ENCODE peak calls at places on chromosomes 1 and 21, in ten cellular contexts. U, I, O, V, T, N, M, J, F and Q are unnamed samples.

GRCh38 chr1:82395450-82395849 is 594.7 kb downstream of the ADGRL2 start:
- DNase-seq in U (no peak), I (no peak), O (no peak), V (no peak), T (no peak), N (no peak), M (no peak), J (no peak), F (no peak), Q (no peak)

GRCh38 chr1:228391411-228392020 is 15.1 kb downstream of the TRIM11 start:
- DNase-seq in U (no peak), I (no peak), O (no peak), V (peak), T (peak), N (no peak), M (no peak), J (no peak), F (no peak), Q (peak)

GRCh38 chr1:67280696-67281095 is 27.0 kb upstream of the IL12RB2 start:
- DNase-seq in U (no peak), I (no peak), O (no peak), V (no peak), T (no peak), N (no peak), M (no peak), J (no peak), F (no peak), Q (no peak)

GRCh38 chr1:153790282-153790995 is 15.2 kb downstream of the SLC27A3 start:
- DNase-seq in U (peak), I (peak), O (no peak), V (peak), T (peak), N (peak), M (no peak), J (peak), F (no peak), Q (peak)

GRCh38 chr1:184910596-184910995 is 63.7 kb downstream of the NIBAN1 start:
- DNase-seq in U (no peak), I (peak), O (no peak), V (peak), T (peak), N (peak), M (no peak), J (peak), F (no peak), Q (peak)

GRCh38 chr1:63908016-63908415 is 134.2 kb downstream of the ROR1 start:
- DNase-seq in U (no peak), I (no peak), O (no peak), V (no peak), T (no peak), N (no peak), M (no peak), J (peak), F (no peak), Q (no peak)

GRCh38 chr1:213858581-213858980 is 129.2 kb upstream of the PROX1 start:
- DNase-seq in U (no peak), I (no peak), O (no peak), V (peak), T (no peak), N (no peak), M (no peak), J (no peak), F (no peak), Q (no peak)

GRCh38 chr1:9425859-9426258 is 113.4 kb upstream of the SLC25A33 start:
- DNase-seq in U (no peak), I (no peak), O (no peak), V (no peak), T (no peak), N (no peak), M (no peak), J (no peak), F (no peak), Q (no peak)

GRCh38 chr1:50978852-50979781 is 9.1 kb downstream of the CDKN2C start:
- DNase-seq in U (no peak), I (no peak), O (no peak), V (peak), T (no peak), N (no peak), M (no peak), J (no peak), F (no peak), Q (no peak)

GRCh38 chr21:32726742-32727477 is 903 bp downstream of the SYNJ1 start:
- DNase-seq in U (no peak), I (no peak), O (peak), V (peak), T (no peak), N (peak), M (no peak), J (peak), F (no peak), Q (peak)

GRCh38 chr1:225044258-225044657 is 114.8 kb downstream of the DNAH14 start:
- DNase-seq in U (no peak), I (no peak), O (no peak), V (no peak), T (no peak), N (no peak), M (no peak), J (peak), F (no peak), Q (no peak)

GRCh38 chr1:7299329-7299799 is 471.7 kb upstream of the VAMP3 start:
- DNase-seq in U (peak), I (peak), O (peak), V (no peak), T (peak), N (peak), M (no peak), J (peak), F (peak), Q (peak)

GRCh38 chr1:3422638-3423037 is 31.8 kb upstream of the ARHGEF16 start:
- DNase-seq in U (no peak), I (no peak), O (no peak), V (no peak), T (no peak), N (no peak), M (no peak), J (no peak), F (no peak), Q (no peak)

GRCh38 chr1:19815801-19816736 is 986 bp upstream of the RNF186 start:
- DNase-seq in U (no peak), I (no peak), O (no peak), V (peak), T (no peak), N (peak), M (no peak), J (no peak), F (no peak), Q (no peak)

GRCh38 chr1:42966688-42967609 is 8.3 kb upstream of the SLC2A1 start:
- DNase-seq in U (peak), I (peak), O (peak), V (peak), T (no peak), N (peak), M (peak), J (peak), F (peak), Q (no peak)

GRCh38 chr1:66648896-66649597 is 103.2 kb upstream of the DYNLT5 start:
- DNase-seq in U (no peak), I (no peak), O (no peak), V (no peak), T (no peak), N (no peak), M (no peak), J (no peak), F (no peak), Q (no peak)

GRCh38 chr1:9033363-9033762 is 7.1 kb upstream of the SLC2A7 start:
- DNase-seq in U (no peak), I (no peak), O (no peak), V (no peak), T (no peak), N (no peak), M (no peak), J (no peak), F (no peak), Q (no peak)

GRCh38 chr1:189022015-189022414 is 1455.6 kb downstream of the BRINP3 start:
- DNase-seq in U (no peak), I (no peak), O (peak), V (no peak), T (no peak), N (no peak), M (no peak), J (no peak), F (no peak), Q (no peak)

GRCh38 chr21:33828083-33828482 is 87.5 kb downstream of the ATP5PO start:
- DNase-seq in U (no peak), I (no peak), O (no peak), V (no peak), T (peak), N (no peak), M (no peak), J (peak), F (no peak), Q (no peak)
- H3K4me3 ChIP-seq in U (no peak), I (no peak), O (no peak), V (no peak), T (no peak), N (no peak), M (no peak), J (no peak), F (no peak), Q (no peak)

DNA sequence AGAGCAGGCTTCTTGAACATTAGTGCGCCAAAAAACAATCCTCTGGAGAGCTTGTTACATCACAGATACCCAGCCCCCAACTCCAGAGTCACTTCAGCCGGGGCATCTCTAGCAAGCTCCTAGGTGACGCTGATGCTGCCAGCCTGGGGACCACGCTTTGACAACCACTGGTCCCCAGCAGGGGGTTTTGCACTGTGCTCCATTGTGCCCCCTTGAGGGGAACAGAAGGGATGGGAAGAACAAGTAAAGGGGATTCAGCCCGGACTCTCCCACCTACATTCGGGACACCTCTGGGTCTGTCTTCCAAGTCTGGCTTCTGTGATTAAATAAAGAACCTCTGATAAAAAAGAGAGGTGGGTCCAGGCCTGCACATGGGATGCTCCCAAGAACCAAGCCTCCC is 60.4 kb downstream of the ATP5PO start:
- DNase-seq in U (no peak), I (no peak), O (no peak), V (no peak), T (no peak), N (no peak), M (no peak), J (no peak), F (no peak), Q (no peak)
- TF ChIP-seq CTCF in U (peak), I (no peak), O (no peak), V (no peak), T (no peak), N (no peak), M (no peak), J (peak), F (peak), Q (no peak)

GRCh38 chr21:42122398-42122797 is 51.3 kb downstream of the UMODL1 start:
- DNase-seq in U (no peak), I (no peak), O (no peak), V (no peak), T (peak), N (no peak), M (no peak), J (no peak), F (no peak), Q (no peak)
- H3K4me3 ChIP-seq in U (no peak), I (no peak), O (no peak), V (no peak), T (no peak), N (no peak), M (no peak), J (no peak), F (no peak), Q (no peak)

DNA sequence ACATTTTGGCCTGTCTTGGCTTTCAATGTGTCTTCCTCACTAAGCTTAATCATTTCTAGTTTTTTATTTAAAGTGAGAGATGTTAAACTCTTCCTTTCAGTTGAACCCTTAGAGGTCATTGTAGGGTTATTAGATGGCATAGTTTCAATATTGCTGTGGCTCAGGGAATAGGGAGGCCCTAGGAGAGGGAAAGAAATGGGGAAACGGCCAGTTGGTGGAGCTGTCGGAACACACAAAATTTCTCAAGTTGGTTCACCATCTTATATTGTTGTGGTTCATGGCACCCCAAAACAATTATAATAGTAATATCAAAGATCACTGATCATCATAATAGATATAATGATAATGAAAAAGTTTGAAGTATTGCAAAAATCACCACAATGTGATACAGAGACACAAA is 31.4 kb upstream of the KAZN start:
- DNase-seq in U (no peak), I (no peak), O (no peak), V (no peak), T (no peak), N (no peak), M (no peak), J (no peak), F (peak), Q (no peak)
- TF ChIP-seq CTCF in U (no peak), I (no peak), O (peak), V (no peak), T (no peak), N (no peak), M (peak), J (no peak), F (peak), Q (no peak)